ENCODE peak calls at places on chromosome 16, in eight cellular contexts. B is iPS DF 19.7; N is transverse colon; L is HFFc6; I is body of pancreas; H is T-helper 2 cell treated with Interferon-gamma antibody and Interleukin-4, amounts not matched to agents 5 μg/mL and 100 μg/mL, for 36 hours; X is midbrain; C is NCI-H2029. M is an unnamed sample.

GRCh38 chr16:27824786-27825185 is 238.7 kb downstream of the GSG1L start:
- DNase-seq in B (no peak), N (no peak), L (no peak), I (no peak), H (no peak), X (no peak), C (no peak), M (no peak)

GRCh38 chr16:67208525-67208896 is 9.6 kb downstream of the ELMO3 start:
- DNase-seq in B (no peak), N (no peak), L (no peak), I (no peak), H (no peak), X (no peak), C (no peak), M (no peak)

GRCh38 chr16:56415849-56416248 is 9.5 kb downstream of the AMFR start:
- DNase-seq in B (no peak), N (no peak), L (no peak), I (no peak), H (no peak), X (no peak), C (no peak), M (no peak)

GRCh38 chr16:81547194-81547918 is 102.7 kb downstream of the CMIP start:
- DNase-seq in B (no peak), N (no peak), L (no peak), I (no peak), H (no peak), X (no peak), C (no peak), M (no peak)

GRCh38 chr16:28264656-28265055 is 27.7 kb upstream of the SBK1 start:
- DNase-seq in B (no peak), N (peak; percentile 44), L (no peak), I (peak; percentile 32), H (no peak), X (no peak), C (peak; percentile 23), M (no peak)

GRCh38 chr16:2964416-2965223 is 545 bp downstream of the KREMEN2 start:
- DNase-seq in B (no peak), N (peak; percentile 58), L (no peak), I (no peak), H (peak; percentile 72), X (no peak), C (no peak), M (peak; percentile 84)

GRCh38 chr16:54931041-54931756 is 534 bp downstream of the IRX5 start:
- DNase-seq in B (no peak), N (no peak), L (peak; percentile 52), I (peak; percentile 31), H (no peak), X (peak; percentile 49), C (no peak), M (peak; percentile 21)

GRCh38 chr16:30369091-30369937 is 980 bp downstream of the TBC1D10B start:
- DNase-seq in B (no peak), N (no peak), L (no peak), I (no peak), H (no peak), X (no peak), C (no peak), M (no peak)

GRCh38 chr16:89268585-89268984 is 51.1 kb downstream of the ZNF778 start:
- DNase-seq in B (no peak), N (no peak), L (no peak), I (no peak), H (no peak), X (no peak), C (no peak), M (no peak)

GRCh38 chr16:87570938-87571867 is 31.1 kb upstream of the JPH3 start:
- DNase-seq in B (no peak), N (peak; percentile 66), L (peak; percentile 58), I (peak; percentile 71), H (no peak), X (peak; percentile 24), C (no peak), M (no peak)

GRCh38 chr16:49352923-49353322 is 20.7 kb upstream of the C16orf78 start:
- DNase-seq in B (no peak), N (no peak), L (no peak), I (no peak), H (no peak), X (no peak), C (no peak), M (no peak)

GRCh38 chr16:87581867-87582220 is 20.5 kb upstream of the JPH3 start:
- DNase-seq in B (no peak), N (peak; percentile 60), L (peak; percentile 96), I (peak; percentile 68), H (no peak), X (no peak), C (no peak), M (no peak)

GRCh38 chr16:11585460-11586374 is 1.0 kb downstream of the LITAF start:
- DNase-seq in B (no peak), N (peak; percentile 51), L (no peak), I (peak; percentile 43), H (no peak), X (no peak), C (no peak), M (no peak)

GRCh38 chr16:10242916-10243315 is 60.7 kb upstream of the GRIN2A start:
- DNase-seq in B (no peak), N (no peak), L (no peak), I (no peak), H (no peak), X (no peak), C (no peak), M (no peak)

GRCh38 chr16:84247844-84248243 is 8.0 kb upstream of the KCNG4 start:
- DNase-seq in B (no peak), N (no peak), L (peak; percentile 64), I (no peak), H (no peak), X (no peak), C (no peak), M (no peak)

GRCh38 chr16:35745821-35746248 is 2286.4 kb downstream of the TP53TG3F start:
- DNase-seq in B (no peak), N (no peak), L (no peak), I (no peak), H (no peak), X (no peak), C (no peak), M (no peak)

GRCh38 chr16:20424129-20424866 is 15.0 kb downstream of the ACSM5 start:
- DNase-seq in B (no peak), N (no peak), L (no peak), I (no peak), H (no peak), X (no peak), C (no peak), M (no peak)

GRCh38 chr16:76943936-76944335 is 247.1 kb upstream of the MON1B start:
- DNase-seq in B (no peak), N (no peak), L (no peak), I (no peak), H (no peak), X (no peak), C (no peak), M (no peak)

GRCh38 chr16:48123104-48123788 is 32.5 kb downstream of the ABCC12 start:
- DNase-seq in B (no peak), N (no peak), L (peak; percentile 98), I (no peak), H (peak; percentile 68), X (no peak), C (no peak), M (no peak)

GRCh38 chr16:49776085-49776501 is 79.8 kb downstream of the ZNF423 start:
- DNase-seq in B (no peak), N (no peak), L (no peak), I (no peak), H (no peak), X (peak; percentile 39), C (no peak), M (no peak)

GRCh38 chr16:27531186-27531585 is 18.5 kb downstream of the GTF3C1 start:
- DNase-seq in B (no peak), N (no peak), L (no peak), I (no peak), H (no peak), X (no peak), C (no peak), M (no peak)

GRCh38 chr16:53258809-53259208 is 175.5 kb upstream of the RBL2 start:
- DNase-seq in B (no peak), N (no peak), L (no peak), I (no peak), H (no peak), X (no peak), C (no peak), M (no peak)

GRCh38 chr16:23407436-23408125 is 45.4 kb downstream of the COG7 start:
- DNase-seq in B (no peak), N (no peak), L (no peak), I (no peak), H (no peak), X (no peak), C (no peak), M (no peak)

GRCh38 chr16:1113489-1113888 is 17.4 kb upstream of the C1QTNF8 start:
- DNase-seq in B (no peak), N (no peak), L (no peak), I (no peak), H (no peak), X (no peak), C (no peak), M (no peak)

GRCh38 chr16:85649411-85649977 is 36.4 kb downstream of the GSE1 start:
- DNase-seq in B (no peak), N (no peak), L (no peak), I (no peak), H (no peak), X (no peak), C (no peak), M (no peak)

GRCh38 chr16:63904182-63904581 is 1217.7 kb downstream of the CDH11 start:
- DNase-seq in B (no peak), N (no peak), L (no peak), I (no peak), H (no peak), X (no peak), C (no peak), M (no peak)

GRCh38 chr16:69724414-69724873 is 1.9 kb downstream of the NQO1 start:
- DNase-seq in B (no peak), N (no peak), L (no peak), I (no peak), H (no peak), X (no peak), C (no peak), M (no peak)

GRCh38 chr16:17296412-17296811 is 174.3 kb downstream of the XYLT1 start:
- DNase-seq in B (no peak), N (no peak), L (no peak), I (no peak), H (no peak), X (no peak), C (no peak), M (no peak)

GRCh38 chr16:74607967-74608356 is 1.0 kb upstream of the GLG1 start:
- DNase-seq in B (no peak), N (no peak), L (peak; percentile 23), I (no peak), H (no peak), X (no peak), C (no peak), M (no peak)

GRCh38 chr16:29664133-29664912 is 1.3 kb downstream of the SPN start:
- DNase-seq in B (no peak), N (peak; percentile 32), L (no peak), I (peak; percentile 17), H (peak; percentile 58), X (no peak), C (no peak), M (no peak)

GRCh38 chr16:84560269-84560668 is 55.8 kb upstream of the MEAK7 start:
- DNase-seq in B (no peak), N (no peak), L (no peak), I (no peak), H (no peak), X (no peak), C (no peak), M (no peak)

GRCh38 chr16:68503334-68503733 is 35.8 kb upstream of the ZFP90 start:
- DNase-seq in B (no peak), N (no peak), L (peak; percentile 81), I (no peak), H (no peak), X (no peak), C (no peak), M (no peak)

M was measured in neuronal stem cell.